ENCODE peak calls at places on chromosomes 2 and 18, in seven cellular contexts. I, Z, P, F, D, J and N are unnamed samples.

GRCh38 chr2:237705225-237705524 is 77.8 kb downstream of the LRRFIP1 start:
- DNase-seq in I (no peak), Z (no peak), P (no peak), F (no peak), D (no peak), J (no peak), N (no peak)

GRCh38 chr2:16708173-16708572 is 42.5 kb upstream of the CYRIA start:
- DNase-seq in I (no peak), Z (no peak), P (no peak), F (no peak), D (no peak), J (no peak), N (no peak)

GRCh38 chr2:46831037-46831868 is 84.4 kb downstream of the MCFD2 start:
- DNase-seq in I (no peak), Z (no peak), P (no peak), F (no peak), D (no peak), J (peak; percentile 30), N (no peak)

GRCh38 chr2:120954939-120955338 is 219.3 kb downstream of the GLI2 start:
- DNase-seq in I (no peak), Z (no peak), P (peak; percentile 50), F (no peak), D (no peak), J (no peak), N (no peak)

GRCh38 chr18:50582500-50582899 is 22.6 kb downstream of the MAPK4 start:
- DNase-seq in I (no peak), Z (no peak), P (no peak), F (no peak), D (no peak), J (no peak), N (no peak)

GRCh38 chr18:38406625-38407024 is 841.0 kb upstream of the CELF4 start:
- DNase-seq in I (no peak), Z (no peak), P (no peak), F (no peak), D (no peak), J (no peak), N (no peak)

GRCh38 chr2:156192468-156192867 is 140.1 kb downstream of the NR4A2 start:
- DNase-seq in I (no peak), Z (no peak), P (no peak), F (no peak), D (no peak), J (peak; percentile 15), N (no peak)

GRCh38 chr2:64019083-64019974 is at the start of gene VPS54:
- DNase-seq in I (peak; percentile 86), Z (no peak), P (peak; percentile 38), F (peak; percentile 53), D (peak; percentile 62), J (peak; percentile 65), N (peak; percentile 53)

GRCh38 chr2:47195149-47195548 is 40.0 kb upstream of the STPG4 start:
- DNase-seq in I (no peak), Z (no peak), P (no peak), F (no peak), D (no peak), J (peak; percentile 78), N (no peak)

GRCh38 chr18:63505566-63506335 is 29.0 kb downstream of the SERPINB5 start:
- DNase-seq in I (peak; percentile 53), Z (no peak), P (no peak), F (peak; percentile 29), D (no peak), J (peak; percentile 64), N (no peak)

GRCh38 chr2:38284971-38285370 is 92.1 kb downstream of the ATL2 start:
- DNase-seq in I (no peak), Z (no peak), P (no peak), F (no peak), D (no peak), J (no peak), N (no peak)

GRCh38 chr2:195613922-195614321 is 43.1 kb upstream of the SLC39A10 start:
- DNase-seq in I (no peak), Z (no peak), P (no peak), F (no peak), D (no peak), J (peak; percentile 93), N (no peak)

GRCh38 chr18:1062592-1062991 is 157.9 kb downstream of the ADCYAP1 start:
- DNase-seq in I (no peak), Z (peak; percentile 25), P (no peak), F (no peak), D (no peak), J (no peak), N (no peak)

GRCh38 chr2:139196754-139197153 is 416.6 kb upstream of the NXPH2 start:
- DNase-seq in I (no peak), Z (no peak), P (no peak), F (no peak), D (no peak), J (no peak), N (no peak)

GRCh38 chr2:159290289-159290907 is 3.9 kb upstream of the WDSUB1 start:
- DNase-seq in I (peak; percentile 2), Z (no peak), P (peak; percentile 50), F (peak; percentile 11), D (peak; percentile 43), J (peak; percentile 86), N (peak; percentile 25)

GRCh38 chr2:27713201-27713600 is 49.5 kb downstream of the SLC4A1AP start:
- DNase-seq in I (no peak), Z (no peak), P (no peak), F (no peak), D (no peak), J (no peak), N (no peak)

GRCh38 chr2:203741566-203741965 is 35.1 kb downstream of the CD28 start:
- DNase-seq in I (no peak), Z (no peak), P (no peak), F (no peak), D (no peak), J (no peak), N (peak; percentile 40)